ENCODE peak calls at places on chromosomes 5 and 9, in seven cellular contexts. Z is H9, W is right cardiac atrium, J is cardiac muscle cell, T is stomach, U is esophagus muscularis mucosa, I is BJ. R is an unnamed sample. For H3K27me3, the result is how much of the 10 kb centered on the place peaks cover.

GRCh38 chr5:57825026-57825683 is 342.5 kb upstream of the ACTBL2 start:
- DNase-seq in Z (no peak), W (no peak), J (peak), T (no peak), U (no peak), I (peak), R (no peak)

GRCh38 chr5:6273090-6273735 is 105.1 kb downstream of the MED10 start:
- DNase-seq in Z (no peak), W (no peak), J (no peak), T (no peak), U (peak), I (no peak), R (no peak)

GRCh38 chr5:78235289-78235688 is 59.2 kb downstream of the AP3B1 start:
- DNase-seq in Z (no peak), W (no peak), J (no peak), T (no peak), U (no peak), I (no peak), R (no peak)

GRCh38 chr9:109791003-109791677 is 11.1 kb downstream of the PALM2AKAP2 start:
- DNase-seq in Z (no peak), W (no peak), J (no peak), T (no peak), U (no peak), I (no peak), R (no peak)

GRCh38 chr9:13267743-13268142 is 11.7 kb downstream of the MPDZ start:
- DNase-seq in Z (no peak), W (no peak), J (peak), T (no peak), U (no peak), I (peak), R (no peak)

GRCh38 chr5:169567079-169567478 is 16.5 kb upstream of the SPDL1 start:
- DNase-seq in Z (peak), W (peak), J (peak), T (no peak), U (no peak), I (no peak), R (no peak)

GRCh38 chr5:65916066-65916465 is 10.3 kb upstream of the ERBIN start:
- DNase-seq in Z (no peak), W (no peak), J (no peak), T (no peak), U (no peak), I (no peak), R (no peak)

GRCh38 chr5:135517631-135518030 is 18.1 kb downstream of the NEUROG1 start:
- DNase-seq in Z (no peak), W (no peak), J (no peak), T (no peak), U (no peak), I (no peak), R (no peak)

GRCh38 chr9:3136999-3137675 is 293.2 kb upstream of the PUM3 start:
- DNase-seq in Z (no peak), W (no peak), J (peak), T (no peak), U (no peak), I (peak), R (no peak)

GRCh38 chr5:16378762-16379161 is 86.8 kb downstream of the ZNF622 start:
- DNase-seq in Z (no peak), W (no peak), J (no peak), T (no peak), U (no peak), I (no peak), R (no peak)

GRCh38 chr5:9801908-9802307 is 171.8 kb upstream of the TAS2R1 start:
- DNase-seq in Z (no peak), W (no peak), J (no peak), T (no peak), U (no peak), I (no peak), R (no peak)

GRCh38 chr5:11289733-11290132 is 528.7 kb upstream of the DAP start:
- DNase-seq in Z (peak), W (no peak), J (no peak), T (no peak), U (no peak), I (no peak), R (no peak)

GRCh38 chr9:92896037-92896436 is 18.2 kb upstream of the ZNF484 start:
- DNase-seq in Z (no peak), W (no peak), J (no peak), T (no peak), U (peak), I (no peak), R (no peak)

GRCh38 chr9:38017149-38017884 is 51.7 kb downstream of the SHB start:
- DNase-seq in Z (peak), W (peak), J (peak), T (peak), U (no peak), I (no peak), R (no peak)

GRCh38 chr5:33317271-33317670 is 123.5 kb upstream of the TARS1 start:
- DNase-seq in Z (no peak), W (no peak), J (peak), T (no peak), U (no peak), I (no peak), R (no peak)

GRCh38 chr9:90505695-90506094 is 136.9 kb downstream of the DIRAS2 start:
- DNase-seq in Z (no peak), W (no peak), J (no peak), T (no peak), U (no peak), I (no peak), R (no peak)

GRCh38 chr5:157548513-157549282 is 26.9 kb downstream of the ADAM19 start:
- DNase-seq in Z (no peak), W (no peak), J (peak), T (no peak), U (no peak), I (peak), R (no peak)

GRCh38 chr9:125632321-125633115 is 74.5 kb downstream of the MAPKAP1 start:
- DNase-seq in Z (no peak), W (no peak), J (no peak), T (no peak), U (no peak), I (no peak), R (no peak)

GRCh38 chr5:165321912-165322311 is 1816.5 kb downstream of the MAT2B start:
- DNase-seq in Z (no peak), W (no peak), J (peak), T (no peak), U (no peak), I (no peak), R (no peak)

GRCh38 chr9:32551491-32552049 is 557 bp upstream of the SMIM27 start:
- DNase-seq in Z (peak), W (peak), J (no peak), T (no peak), U (no peak), I (no peak), R (peak)

GRCh38 chr5:124504081-124504916 is 242.1 kb downstream of the ZNF608 start:
- DNase-seq in Z (no peak), W (no peak), J (peak), T (no peak), U (no peak), I (no peak), R (no peak)

GRCh38 chr9:128397831-128398230 is 22.8 kb upstream of the CERCAM start:
- DNase-seq in Z (no peak), W (no peak), J (no peak), T (no peak), U (no peak), I (no peak), R (no peak)

GRCh38 chr9:132943677-132944293 is 631 bp downstream of the TSC1 start:
- DNase-seq in Z (no peak), W (no peak), J (no peak), T (no peak), U (no peak), I (no peak), R (peak)

GRCh38 chr9:92097997-92098482 is 17.2 kb downstream of the SPTLC1 start:
- DNase-seq in Z (peak), W (peak), J (peak), T (peak), U (no peak), I (peak), R (peak)

GRCh38 chr5:142945845-142946244 is 175.7 kb downstream of the ARHGAP26 start:
- DNase-seq in Z (no peak), W (no peak), J (no peak), T (no peak), U (no peak), I (no peak), R (no peak)

GRCh38 chr5:121199238-121199999 is 652.3 kb upstream of the FTMT start:
- DNase-seq in Z (no peak), W (peak), J (peak), T (no peak), U (no peak), I (no peak), R (no peak)

GRCh38 chr5:39264528-39264927 is 45.2 kb upstream of the FYB1 start:
- DNase-seq in Z (no peak), W (no peak), J (no peak), T (no peak), U (no peak), I (no peak), R (no peak)

GRCh38 chr5:106600803-106601202 is 1069.9 kb downstream of the EFNA5 start:
- DNase-seq in Z (no peak), W (no peak), J (no peak), T (no peak), U (no peak), I (no peak), R (no peak)

GRCh38 chr5:163595851-163596399 is 90.5 kb downstream of the MAT2B start:
- DNase-seq in Z (no peak), W (no peak), J (no peak), T (no peak), U (no peak), I (no peak), R (no peak)

GRCh38 chr5:113336975-113337374 is 97.8 kb downstream of the TSSK1B start:
- DNase-seq in Z (peak), W (peak), J (peak), T (no peak), U (no peak), I (no peak), R (no peak)

GRCh38 chr5:87762631-87763030 is 349.9 kb upstream of the CCNH start:
- DNase-seq in Z (no peak), W (no peak), J (no peak), T (no peak), U (no peak), I (no peak), R (no peak)

GRCh38 chr5:108380531-108381021 is 1.3 kb downstream of the FBXL17 start:
- DNase-seq in Z (peak), W (peak), J (peak), T (peak), U (no peak), I (no peak), R (peak)

GRCh38 chr9:98219794-98220370 is 27.4 kb upstream of the CORO2A start:
- DNase-seq in Z (no peak), W (no peak), J (no peak), T (no peak), U (no peak), I (no peak), R (no peak)

GRCh38 chr9:98218562-98219363 is 26.3 kb upstream of the CORO2A start:
- DNase-seq in Z (peak), W (no peak), J (no peak), T (peak), U (no peak), I (no peak), R (no peak)

GRCh38 chr9:98222885-98223640 is 30.6 kb upstream of the CORO2A start:
- DNase-seq in Z (no peak), W (no peak), J (peak), T (no peak), U (no peak), I (peak), R (no peak)

GRCh38 chr9:98219364-98219716 is 26.9 kb upstream of the CORO2A start:
- DNase-seq in Z (no peak), W (no peak), J (no peak), T (no peak), U (no peak), I (no peak), R (no peak)

DNA sequence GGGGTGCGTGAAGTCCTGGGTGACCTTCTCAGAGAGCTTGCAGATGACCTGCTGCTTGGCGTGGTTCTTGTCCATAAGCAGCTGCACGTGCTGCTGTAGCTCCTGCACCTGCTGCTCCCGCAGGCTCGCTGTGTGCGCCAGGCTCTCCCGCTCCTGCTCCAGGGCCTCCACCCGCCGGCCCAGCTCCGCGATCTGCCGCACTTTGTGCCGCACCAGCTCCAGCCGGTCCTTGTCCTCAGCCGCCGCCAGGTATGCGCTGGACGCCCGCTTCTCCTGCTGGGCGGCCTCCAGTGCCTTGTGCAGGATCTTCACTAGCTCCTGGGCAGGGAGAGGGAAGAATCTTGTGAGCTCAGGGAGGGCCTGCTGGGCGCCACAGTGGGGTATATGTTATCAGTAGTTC is 28.5 kb upstream of the CORO2A start:
- DNase-seq in Z (no peak), W (no peak), J (no peak), T (peak), U (no peak), I (no peak), R (no peak)
- H3K27me3 ChIP-seq in Z (under half), W (under half), J (under half), T (under half), U (under half), I (under half), R (under half)

GRCh38 chr9:23825700-23826099 is 340 bp downstream of the ELAVL2 start:
- DNase-seq in Z (no peak), W (no peak), J (peak), T (no peak), U (no peak), I (no peak), R (no peak)

GRCh38 chr9:23830459-23830805 is 4.4 kb upstream of the ELAVL2 start:
- DNase-seq in Z (no peak), W (no peak), J (no peak), T (no peak), U (no peak), I (no peak), R (no peak)

GRCh38 chr9:23829580-23830458 is 3.8 kb upstream of the ELAVL2 start:
- DNase-seq in Z (peak), W (no peak), J (peak), T (no peak), U (no peak), I (no peak), R (no peak)

GRCh38 chr9:23826120-23826629 is at the start of gene ELAVL2:
- DNase-seq in Z (peak), W (peak), J (peak), T (peak), U (no peak), I (peak), R (peak)

GRCh38 chr9:23830949-23831730 is 5.1 kb upstream of the ELAVL2 start:
- DNase-seq in Z (peak), W (no peak), J (no peak), T (no peak), U (no peak), I (no peak), R (no peak)
- H3K27me3 ChIP-seq in Z (under half), W (under half), J (half or more), T (under half), U (half or more), I (under half), R (under half)

GRCh38 chr9:136203406-136204085 is 1.4 kb downstream of the LHX3 start:
- DNase-seq in Z (no peak), W (no peak), J (no peak), T (no peak), U (no peak), I (no peak), R (no peak)

GRCh38 chr9:136204086-136204805 is 682 bp downstream of the LHX3 start:
- DNase-seq in Z (no peak), W (no peak), J (no peak), T (no peak), U (no peak), I (no peak), R (no peak)

GRCh38 chr9:136201609-136202448 is 3.1 kb downstream of the LHX3 start:
- DNase-seq in Z (no peak), W (no peak), J (peak), T (no peak), U (no peak), I (no peak), R (no peak)

GRCh38 chr9:136201174-136201573 is 3.8 kb downstream of the LHX3 start:
- DNase-seq in Z (no peak), W (no peak), J (no peak), T (no peak), U (no peak), I (no peak), R (no peak)

DNA sequence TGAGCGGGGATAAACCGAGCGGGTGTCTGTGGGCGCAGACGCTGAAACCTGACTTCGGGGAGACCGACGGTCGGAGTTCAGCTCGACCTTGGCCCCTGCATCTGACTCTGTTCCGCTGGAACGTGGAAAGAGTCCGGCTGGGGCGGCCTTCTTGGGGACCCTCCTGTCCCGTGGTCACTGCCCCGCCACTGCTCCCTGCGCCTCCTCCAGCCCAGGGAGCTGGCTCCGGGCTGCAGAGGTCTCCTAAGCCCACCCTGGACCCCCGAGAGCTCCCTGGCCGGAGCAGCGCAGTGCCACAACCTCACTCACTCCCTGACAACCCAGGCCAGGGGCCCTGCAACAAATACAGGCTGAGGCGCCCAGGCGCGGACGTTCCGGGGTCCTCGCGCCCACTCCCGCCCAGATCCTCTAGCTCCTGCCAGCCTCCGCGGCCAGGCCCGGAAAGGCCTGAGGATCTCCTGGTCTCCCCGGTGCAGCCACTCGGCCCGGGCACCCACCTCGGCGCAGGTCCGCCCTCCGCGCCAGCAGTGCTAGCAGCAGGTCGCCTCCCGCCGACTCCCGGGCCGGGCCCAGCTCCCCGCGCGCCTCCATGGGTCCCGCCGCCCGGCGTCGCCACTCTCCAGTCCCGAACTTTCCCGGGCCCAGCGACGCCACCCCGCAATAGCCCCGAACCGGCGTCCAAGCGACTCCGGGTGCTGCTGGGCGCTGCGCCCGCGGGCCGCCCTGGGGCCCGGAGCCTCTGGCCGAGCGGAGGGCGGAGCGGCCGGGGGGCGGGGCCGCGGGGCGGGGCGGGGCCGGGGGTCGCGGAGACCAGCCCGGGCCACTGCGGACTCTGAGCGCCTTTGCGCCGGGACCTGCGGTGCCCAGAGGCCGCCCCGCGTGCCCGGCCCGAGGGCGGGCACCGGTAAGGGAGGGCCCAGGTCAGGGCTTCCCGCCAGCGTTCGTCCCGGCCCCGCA is 2.2 kb downstream of the LHX3 start:
- DNase-seq in Z (no peak), W (no peak), J (no peak), T (no peak), U (no peak), I (no peak), R (no peak)
- H3K27me3 ChIP-seq in Z (half or more), W (under half), J (half or more), T (half or more), U (half or more), I (half or more), R (under half)

GRCh38 chr9:926976-927375 is 49.5 kb upstream of the DMRT3 start:
- DNase-seq in Z (no peak), W (no peak), J (no peak), T (no peak), U (peak), I (no peak), R (no peak)

GRCh38 chr9:935348-935965 is 41.0 kb upstream of the DMRT3 start:
- DNase-seq in Z (no peak), W (no peak), J (peak), T (no peak), U (no peak), I (no peak), R (no peak)

GRCh38 chr9:933356-933755 is 43.1 kb upstream of the DMRT3 start:
- DNase-seq in Z (no peak), W (no peak), J (no peak), T (no peak), U (no peak), I (no peak), R (no peak)

GRCh38 chr9:928363-929042 is 48.0 kb upstream of the DMRT3 start:
- DNase-seq in Z (peak), W (no peak), J (peak), T (no peak), U (no peak), I (no peak), R (no peak)

GRCh38 chr9:929719-930118 is 46.7 kb upstream of the DMRT3 start:
- DNase-seq in Z (no peak), W (no peak), J (no peak), T (no peak), U (peak), I (no peak), R (no peak)
- H3K27me3 ChIP-seq in Z (under half), W (under half), J (under half), T (under half), U (under half), I (under half), R (under half)